ENCODE peak calls at places on chromosome 5, in eight cellular contexts. Q, H, J, Y, N, R, Z and G are unnamed samples.

GRCh38 chr5:171845857-171846785 is 60.5 kb downstream of the SMIM23 start:
- DNase-seq in H (peak), Y (no peak), Q (peak), R (no peak), N (no peak), Z (no peak), J (peak), G (no peak)

GRCh38 chr5:29543501-29543900 is 1650.0 kb upstream of the CDH6 start:
- DNase-seq in R (no peak), Y (no peak), Z (no peak), N (no peak), Q (no peak), H (no peak), J (no peak), G (no peak)

GRCh38 chr5:93141969-93142368 is 439.1 kb downstream of the NR2F1-AS1 start:
- DNase-seq in N (no peak), H (no peak), Q (no peak), Y (no peak), J (no peak), R (no peak), Z (no peak), G (no peak)

GRCh38 chr5:120604898-120605297 is 140.8 kb downstream of the PRR16 start:
- DNase-seq in J (no peak), N (peak), Z (no peak), H (peak), Y (no peak), R (no peak), Q (peak), G (no peak)

GRCh38 chr5:95823738-95824609 is 1.4 kb upstream of the GLRX start:
- DNase-seq in Y (peak), N (peak), H (peak), J (peak), Z (peak), Q (peak), R (no peak), G (peak)

GRCh38 chr5:95959051-95959963 is 2.3 kb downstream of the ELL2 start:
- DNase-seq in R (no peak), H (no peak), Y (no peak), N (no peak), Z (no peak), Q (no peak), J (no peak), G (no peak)

GRCh38 chr5:83701886-83702285 is 18.8 kb downstream of the HAPLN1 start:
- DNase-seq in Y (no peak), H (no peak), N (no peak), Q (peak), Z (no peak), J (no peak), R (no peak), G (no peak)

GRCh38 chr5:32244017-32244416 is 68.7 kb downstream of the MTMR12 start:
- DNase-seq in R (no peak), N (no peak), Z (no peak), H (no peak), J (no peak), Y (no peak), Q (no peak), G (no peak)

GRCh38 chr5:57692582-57693487 is 210.2 kb upstream of the ACTBL2 start:
- DNase-seq in J (peak), R (no peak), Z (no peak), N (peak), Q (peak), H (peak), Y (peak), G (no peak)

GRCh38 chr5:148968311-148968710 is 94.6 kb downstream of the SH3TC2 start:
- DNase-seq in J (no peak), Y (no peak), N (no peak), H (no peak), Q (no peak), R (no peak), Z (no peak), G (no peak)

GRCh38 chr5:14144586-14145355 is 1.6 kb downstream of the TRIO start:
- DNase-seq in Z (no peak), R (peak), Q (peak), Y (peak), J (peak), N (peak), H (peak), G (peak)

GRCh38 chr5:146948666-146949065 is 70.1 kb upstream of the PPP2R2B start:
- DNase-seq in N (no peak), Z (no peak), Q (no peak), R (no peak), H (no peak), J (no peak), Y (no peak), G (no peak)

GRCh38 chr5:176533390-176533789 is 3.8 kb downstream of the RNF44 start:
- DNase-seq in R (no peak), Y (no peak), J (peak), Q (no peak), N (peak), H (no peak), Z (no peak), G (no peak)

GRCh38 chr5:116650544-116650943 is 75.9 kb upstream of the SEMA6A start:
- DNase-seq in Z (no peak), H (no peak), J (peak), R (no peak), Q (no peak), Y (no peak), N (no peak), G (no peak)

GRCh38 chr5:66720776-66721175 is 124.6 kb downstream of the MAST4 start:
- DNase-seq in Y (no peak), Q (no peak), N (no peak), J (no peak), Z (no peak), H (no peak), R (no peak), G (no peak)

GRCh38 chr5:151382576-151382975 is 35.2 kb upstream of the SLC36A2 start:
- DNase-seq in Z (no peak), N (no peak), J (no peak), H (no peak), Y (no peak), Q (no peak), R (no peak), G (no peak)

GRCh38 chr5:141875022-141875740 is 3.0 kb downstream of the PCDH1 start:
- DNase-seq in R (no peak), H (no peak), Q (no peak), Z (no peak), Y (no peak), N (no peak), J (no peak), G (no peak)

GRCh38 chr5:140266471-140267200 is 36.3 kb downstream of the PFDN1 start:
- DNase-seq in N (no peak), H (no peak), Q (no peak), Y (no peak), Z (no peak), J (no peak), R (no peak), G (no peak)

GRCh38 chr5:126811515-126812198 is 34.7 kb downstream of the LMNB1 start:
- DNase-seq in Y (peak), N (peak), J (no peak), Q (peak), H (no peak), R (no peak), Z (peak), G (peak)